ENCODE peak calls at places on chromosome 9, in seven cellular contexts. K is NT2/D1, V is colonic mucosa, X is fibroblast of lung, T is trophoblast cell, E is GM23248, N is neuronal stem cell. M is an unnamed sample.
A peak's percentile ranks its signal among the peaks of the same experiment; 100 is the strongest.

GRCh38 chr9:85743290-85744128 is 1.8 kb upstream of the AGTPBP1 start:
- DNase-seq in K (no peak), V (peak; percentile 56), X (peak; percentile 80), T (peak; percentile 26), E (peak; percentile 53), N (no peak), M (no peak)

GRCh38 chr9:87285183-87285582 is 212.5 kb upstream of the DAPK1 start:
- DNase-seq in K (no peak), V (no peak), X (no peak), T (no peak), E (no peak), N (no peak), M (no peak)

GRCh38 chr9:102035929-102036328 is 297.5 kb upstream of the GRIN3A start:
- DNase-seq in K (no peak), V (no peak), X (no peak), T (no peak), E (no peak), N (no peak), M (no peak)

GRCh38 chr9:28866951-28867350 is 1293.7 kb upstream of the C9orf72 start:
- DNase-seq in K (no peak), V (no peak), X (no peak), T (no peak), E (no peak), N (no peak), M (no peak)

GRCh38 chr9:89880161-89880560 is 275.3 kb downstream of the GADD45G start:
- DNase-seq in K (no peak), V (peak; percentile 15), X (no peak), T (no peak), E (no peak), N (no peak), M (no peak)

GRCh38 chr9:70587143-70587710 is 172.8 kb upstream of the KLF9 start:
- DNase-seq in K (no peak), V (no peak), X (peak; percentile 87), T (no peak), E (peak; percentile 87), N (no peak), M (no peak)

GRCh38 chr9:110752766-110753165 is 84.2 kb downstream of the MUSK start:
- DNase-seq in K (no peak), V (no peak), X (peak; percentile 96), T (no peak), E (peak; percentile 96), N (no peak), M (no peak)

GRCh38 chr9:136225748-136226679 is 19.6 kb downstream of the QSOX2 start:
- DNase-seq in K (peak; percentile 58), V (peak; percentile 68), X (peak; percentile 47), T (peak; percentile 74), E (peak; percentile 61), N (peak; percentile 60), M (peak; percentile 31)

GRCh38 chr9:34606190-34606589 is 5.7 kb downstream of the RPP25L start:
- DNase-seq in K (no peak), V (no peak), X (no peak), T (no peak), E (no peak), N (no peak), M (no peak)

GRCh38 chr9:72044095-72044494 is 16.3 kb downstream of the C9orf57 start:
- DNase-seq in K (no peak), V (no peak), X (no peak), T (no peak), E (no peak), N (no peak), M (no peak)

GRCh38 chr9:137383453-137384115 is 39.4 kb downstream of the EXD3 start:
- DNase-seq in K (no peak), V (no peak), X (no peak), T (no peak), E (no peak), N (no peak), M (no peak)

GRCh38 chr9:98381311-98382103 is 126.1 kb upstream of the TBC1D2 start:
- DNase-seq in K (no peak), V (no peak), X (no peak), T (no peak), E (no peak), N (no peak), M (no peak)

GRCh38 chr9:98873535-98874432 is 66.3 kb downstream of the GALNT12 start:
- DNase-seq in K (no peak), V (no peak), X (peak; percentile 85), T (peak; percentile 50), E (peak; percentile 79), N (no peak), M (no peak)

GRCh38 chr9:38067611-38067891 is 1.5 kb downstream of the SHB start:
- DNase-seq in K (no peak), V (no peak), X (no peak), T (no peak), E (peak; percentile 61), N (no peak), M (no peak)

GRCh38 chr9:9752722-9753121 is 860.1 kb downstream of the PTPRD start:
- DNase-seq in K (no peak), V (peak; percentile 69), X (peak; percentile 40), T (no peak), E (no peak), N (no peak), M (no peak)

GRCh38 chr9:1718836-1719235 is 296.3 kb upstream of the SMARCA2 start:
- DNase-seq in K (no peak), V (no peak), X (no peak), T (no peak), E (no peak), N (no peak), M (no peak)
- H3K9ac ChIP-seq in K (no peak overlapping the region), V (no peak overlapping the region), X (no peak overlapping the region), T (no peak overlapping the region), E (no peak overlapping the region), N (no peak overlapping the region), M (no peak overlapping the region)

DNA sequence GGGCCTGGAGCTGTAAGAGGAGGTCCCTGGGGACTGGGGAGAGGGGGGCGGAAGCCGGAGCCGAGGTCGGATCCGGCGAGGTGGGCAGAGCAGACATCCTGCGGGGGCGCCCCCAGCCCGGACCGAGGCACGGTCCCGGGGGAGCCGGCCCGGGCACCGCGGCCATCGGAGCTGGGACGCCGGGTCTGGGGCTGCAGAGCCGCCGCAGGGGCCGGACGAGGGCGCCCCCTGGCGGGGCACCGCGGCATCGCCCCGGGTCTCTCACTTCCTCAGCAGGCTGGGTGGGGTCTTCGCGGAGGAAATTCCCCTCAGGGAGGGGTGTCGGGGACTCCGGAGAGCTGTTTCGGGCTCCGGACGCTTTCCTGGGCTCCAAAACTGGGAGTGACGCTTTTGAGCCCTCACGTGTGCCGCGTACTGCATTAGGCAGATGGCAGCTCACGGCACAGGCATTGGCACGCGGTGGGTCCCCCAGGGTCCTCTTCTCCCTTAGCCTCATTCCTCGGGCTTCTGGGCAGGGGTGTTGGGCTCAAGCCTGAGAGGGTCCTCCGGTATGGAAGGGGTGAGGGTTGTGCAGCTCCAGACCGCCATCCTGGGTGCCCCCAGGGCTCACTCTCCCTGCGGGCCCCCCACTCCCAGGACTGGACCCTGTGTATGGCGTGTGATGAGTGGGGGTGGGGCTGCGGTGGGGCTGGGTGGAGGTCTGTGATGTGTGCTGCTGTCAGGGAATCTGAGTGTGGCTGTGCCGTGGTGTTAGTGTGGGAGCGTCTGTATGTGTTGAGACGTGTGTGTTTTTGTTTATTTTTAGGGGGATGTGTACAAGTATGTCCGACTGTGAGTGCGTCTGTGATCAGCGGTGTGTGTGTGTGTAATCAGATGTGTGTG is 29.6 kb downstream of the LHX2 start:
- DNase-seq in K (no peak), V (peak; percentile 45), X (no peak), T (no peak), E (peak; percentile 44), N (no peak), M (no peak)
- H3K9ac ChIP-seq in K (peak overlapping the region; percentile 77), V (no peak overlapping the region), X (no peak overlapping the region), T (no peak overlapping the region), E (no peak overlapping the region), N (peak overlapping the region; percentile 67), M (no peak overlapping the region)

DNA sequence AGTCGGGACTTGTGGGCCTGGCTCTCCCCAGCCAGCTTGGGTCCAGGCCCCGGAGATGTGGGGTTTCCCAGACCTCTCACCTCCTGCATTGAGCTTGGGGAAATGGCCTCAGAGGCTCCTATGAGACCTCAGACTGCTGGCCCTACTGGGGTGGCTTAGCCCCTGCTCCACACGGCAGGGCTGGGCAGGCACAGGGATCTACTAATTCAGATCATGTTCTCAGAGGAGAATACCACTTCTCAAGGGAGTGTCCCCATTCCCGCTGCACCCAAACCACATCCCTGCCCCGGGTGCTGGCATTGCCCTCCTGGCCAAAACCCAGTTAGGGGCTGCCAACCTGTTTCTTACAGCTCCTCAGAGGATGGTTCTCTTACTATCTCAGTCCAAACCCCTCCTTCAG is 82.1 kb upstream of the LMX1B start:
- DNase-seq in K (no peak), V (no peak), X (no peak), T (no peak), E (no peak), N (no peak), M (no peak)
- H3K9ac ChIP-seq in K (no peak overlapping the region), V (no peak overlapping the region), X (no peak overlapping the region), T (no peak overlapping the region), E (no peak overlapping the region), N (no peak overlapping the region), M (no peak overlapping the region)

DNA sequence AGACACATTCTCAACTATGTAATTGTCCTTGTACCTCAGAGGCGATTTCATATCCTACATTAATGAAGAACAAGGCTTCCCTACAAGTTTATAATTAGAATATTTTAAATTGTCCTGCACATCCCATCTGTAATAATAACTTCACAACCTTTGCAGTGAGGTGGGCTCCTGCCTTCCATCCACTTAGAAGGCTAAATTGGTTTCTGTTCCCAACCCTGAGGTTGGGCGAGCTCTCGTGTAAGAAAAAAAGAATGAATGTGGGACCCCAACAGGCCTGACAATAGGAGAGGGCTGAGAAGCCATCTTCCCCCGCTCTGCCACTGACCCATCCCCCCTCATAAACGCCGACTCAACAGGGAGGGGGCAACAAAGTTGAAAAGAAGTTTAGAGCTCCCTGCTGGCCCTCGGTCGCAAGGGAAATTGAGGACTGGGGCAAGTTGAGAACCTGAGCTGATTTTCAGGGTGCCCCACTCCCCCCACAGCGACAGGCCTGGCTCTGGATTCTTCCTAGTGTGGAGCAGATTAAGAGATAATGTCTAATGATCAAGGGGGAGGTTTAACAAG is 9.4 kb downstream of the BARHL1 start:
- DNase-seq in K (peak; percentile 57), V (no peak), X (no peak), T (no peak), E (no peak), N (no peak), M (no peak)
- H3K9ac ChIP-seq in K (peak overlapping the region; percentile 53), V (no peak overlapping the region), X (no peak overlapping the region), T (no peak overlapping the region), E (no peak overlapping the region), N (no peak overlapping the region), M (no peak overlapping the region)

GRCh38 chr9:19233344-19233743 is 2.9 kb downstream of the DENND4C start:
- DNase-seq in K (no peak), V (no peak), X (no peak), T (no peak), E (peak; percentile 22), N (no peak), M (no peak)
- H3K9ac ChIP-seq in K (no peak overlapping the region), V (no peak overlapping the region), X (no peak overlapping the region), T (no peak overlapping the region), E (peak overlapping the region; percentile 95), N (no peak overlapping the region), M (peak overlapping the region; percentile 51)

DNA sequence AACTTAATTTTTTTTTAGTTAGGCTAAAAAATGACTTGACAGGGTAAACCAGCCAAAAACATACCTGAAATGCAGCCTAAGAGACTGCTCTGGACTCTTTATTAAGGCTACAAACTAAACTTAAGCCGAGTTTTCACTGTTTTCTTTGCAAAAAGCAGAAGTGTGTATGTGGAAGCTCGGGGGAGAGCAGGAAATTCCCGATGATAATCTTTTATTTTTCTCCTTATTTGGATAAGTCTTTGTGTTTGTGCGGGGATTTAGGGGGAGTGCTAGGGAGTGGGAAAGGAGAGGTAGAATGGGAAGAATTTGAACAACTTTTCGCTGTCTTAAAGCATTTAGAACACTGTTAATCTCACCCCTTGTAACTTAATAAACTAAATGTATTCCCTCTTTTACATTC is 30.7 kb upstream of the GPR21 start:
- DNase-seq in K (no peak), V (no peak), X (peak; percentile 3), T (no peak), E (no peak), N (no peak), M (no peak)
- H3K9ac ChIP-seq in K (no peak overlapping the region), V (no peak overlapping the region), X (no peak overlapping the region), T (no peak overlapping the region), E (no peak overlapping the region), N (no peak overlapping the region), M (no peak overlapping the region)

M was measured in GM12878.